ENCODE peak calls at places on chromosomes 6 and 20, in four cellular contexts. One of them, this sample, is unnamed.

GRCh38 chr20:38165089-38165965 is at the start of gene TGM2:
- DNase-seq in HepG2: peak
- DNase-seq in A549: peak
- DNase-seq in K562: peak
- DNase-seq in this sample: no peak

GRCh38 chr6:49535795-49536194 is 14.7 kb upstream of the C6orf141 start:
- DNase-seq in HepG2: no peak
- DNase-seq in A549: no peak
- DNase-seq in K562: no peak
- DNase-seq in this sample: no peak

GRCh38 chr6:168675933-168676551 is 235.1 kb downstream of the SMOC2 start:
- DNase-seq in HepG2: no peak
- DNase-seq in A549: no peak
- DNase-seq in K562: no peak
- DNase-seq in this sample: peak

GRCh38 chr6:75084872-75085381 is 120.9 kb downstream of the COL12A1 start:
- DNase-seq in HepG2: peak
- DNase-seq in A549: no peak
- DNase-seq in K562: no peak
- DNase-seq in this sample: no peak

GRCh38 chr6:156647440-156647839 is 129.7 kb upstream of the ARID1B start:
- DNase-seq in HepG2: no peak
- DNase-seq in A549: no peak
- DNase-seq in K562: no peak
- DNase-seq in this sample: no peak

GRCh38 chr6:11200356-11200755 is 32.1 kb downstream of the NEDD9 start:
- DNase-seq in HepG2: no peak
- DNase-seq in A549: no peak
- DNase-seq in K562: no peak
- DNase-seq in this sample: no peak

GRCh38 chr6:79949235-79949634 is 1.9 kb upstream of the ELOVL4 start:
- DNase-seq in HepG2: peak
- DNase-seq in A549: peak
- DNase-seq in K562: peak
- DNase-seq in this sample: no peak

GRCh38 chr6:32847795-32848194 is 3.9 kb upstream of the PSMB8 start:
- DNase-seq in HepG2: no peak
- DNase-seq in A549: no peak
- DNase-seq in K562: no peak
- DNase-seq in this sample: no peak

GRCh38 chr6:45864651-45865050 is 151.0 kb downstream of the CLIC5 start:
- DNase-seq in HepG2: no peak
- DNase-seq in A549: no peak
- DNase-seq in K562: no peak
- DNase-seq in this sample: no peak
- TF ChIP-seq RNF2 in HepG2: no peak
- TF ChIP-seq RNF2 in A549: no peak
- TF ChIP-seq RNF2 in K562: no peak
- TF ChIP-seq RNF2 in this sample: no peak

GRCh38 chr20:58017237-58017969 is 211.1 kb downstream of the ANKRD60 start:
- DNase-seq in HepG2: peak
- DNase-seq in A549: peak
- DNase-seq in K562: no peak
- DNase-seq in this sample: no peak
- TF ChIP-seq RNF2 in HepG2: no peak
- TF ChIP-seq RNF2 in A549: no peak
- TF ChIP-seq RNF2 in K562: no peak
- TF ChIP-seq RNF2 in this sample: no peak

GRCh38 chr6:138415125-138415524 is 11.1 kb downstream of the HEBP2 start:
- DNase-seq in HepG2: no peak
- DNase-seq in A549: no peak
- DNase-seq in K562: no peak
- DNase-seq in this sample: no peak

GRCh38 chr6:138406443-138406842 is 2.4 kb downstream of the HEBP2 start:
- DNase-seq in HepG2: no peak
- DNase-seq in A549: no peak
- DNase-seq in K562: no peak
- DNase-seq in this sample: no peak

GRCh38 chr6:138405816-138406403 is 1.9 kb downstream of the HEBP2 start:
- DNase-seq in HepG2: no peak
- DNase-seq in A549: no peak
- DNase-seq in K562: no peak
- DNase-seq in this sample: no peak

GRCh38 chr6:138410972-138411667 is 7.1 kb downstream of the HEBP2 start:
- DNase-seq in HepG2: no peak
- DNase-seq in A549: no peak
- DNase-seq in K562: no peak
- DNase-seq in this sample: no peak

DNA sequence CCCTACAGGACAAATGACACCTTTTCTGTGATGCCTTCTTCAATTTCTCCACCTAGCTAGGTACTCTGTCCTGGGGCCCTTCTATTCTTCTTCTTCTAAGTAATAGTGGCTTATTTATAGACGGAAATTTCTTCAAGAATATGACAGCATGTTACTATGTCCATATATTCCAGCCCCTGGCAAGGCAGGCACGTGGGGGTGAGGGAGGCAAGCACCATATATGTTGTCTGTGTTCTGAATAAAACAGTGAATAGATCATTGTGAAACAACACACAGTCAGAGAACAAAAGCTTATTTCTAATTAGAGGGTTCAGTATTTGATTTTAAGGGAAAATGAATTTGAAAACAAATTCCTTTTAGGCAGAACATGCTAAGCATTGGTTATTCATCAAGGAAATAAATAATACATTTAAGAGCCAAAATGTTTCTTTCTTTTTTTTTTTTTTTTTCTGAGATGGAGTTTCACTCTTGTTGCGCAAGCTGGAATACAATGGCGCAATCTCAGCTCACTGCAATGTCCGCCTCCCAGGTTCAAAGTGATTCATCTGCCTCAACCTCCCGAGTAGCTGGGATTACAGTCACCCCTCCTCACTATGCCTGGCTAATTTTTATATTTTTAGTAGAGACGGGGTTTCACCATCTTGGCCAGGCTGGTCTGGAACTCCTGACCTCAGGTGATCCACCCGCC is 6.2 kb downstream of the HEBP2 start:
- DNase-seq in HepG2: no peak
- DNase-seq in A549: no peak
- DNase-seq in K562: no peak
- DNase-seq in this sample: peak
- TF ChIP-seq RNF2 in HepG2: no peak
- TF ChIP-seq RNF2 in A549: no peak
- TF ChIP-seq RNF2 in K562: no peak
- TF ChIP-seq RNF2 in this sample: no peak

GRCh38 chr20:59157064-59157463 is 6.6 kb upstream of the ZNF831 start:
- DNase-seq in HepG2: no peak
- DNase-seq in A549: no peak
- DNase-seq in K562: no peak
- DNase-seq in this sample: no peak

GRCh38 chr20:59159091-59159821 is 4.4 kb upstream of the ZNF831 start:
- DNase-seq in HepG2: no peak
- DNase-seq in A549: no peak
- DNase-seq in K562: peak
- DNase-seq in this sample: peak

GRCh38 chr20:59159822-59160740 is 3.5 kb upstream of the ZNF831 start:
- DNase-seq in HepG2: no peak
- DNase-seq in A549: no peak
- DNase-seq in K562: no peak
- DNase-seq in this sample: no peak

GRCh38 chr20:59157961-59158541 is 5.6 kb upstream of the ZNF831 start:
- DNase-seq in HepG2: no peak
- DNase-seq in A549: no peak
- DNase-seq in K562: no peak
- DNase-seq in this sample: no peak

DNA sequence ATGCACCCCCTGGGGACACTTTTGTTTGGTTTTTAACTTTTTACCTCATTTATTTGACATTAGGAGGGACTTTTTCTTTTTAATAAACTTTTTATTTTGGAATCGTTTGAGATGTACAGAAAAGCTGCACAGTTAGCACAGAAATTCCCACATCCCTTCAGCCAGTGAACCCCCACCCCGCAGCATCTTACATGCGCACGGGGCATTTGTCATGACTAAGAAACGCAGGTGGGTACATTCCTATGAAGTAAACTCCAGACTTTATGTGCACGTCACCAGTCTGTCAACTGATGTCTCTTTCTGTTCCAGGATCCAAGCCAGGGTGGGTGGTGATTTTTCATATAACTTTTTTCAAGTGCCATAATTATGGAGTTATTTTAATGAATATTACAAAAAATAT is 4.9 kb upstream of the ZNF831 start:
- DNase-seq in HepG2: no peak
- DNase-seq in A549: no peak
- DNase-seq in K562: no peak
- DNase-seq in this sample: no peak
- TF ChIP-seq RNF2 in HepG2: no peak
- TF ChIP-seq RNF2 in A549: no peak
- TF ChIP-seq RNF2 in K562: no peak
- TF ChIP-seq RNF2 in this sample: no peak

DNA sequence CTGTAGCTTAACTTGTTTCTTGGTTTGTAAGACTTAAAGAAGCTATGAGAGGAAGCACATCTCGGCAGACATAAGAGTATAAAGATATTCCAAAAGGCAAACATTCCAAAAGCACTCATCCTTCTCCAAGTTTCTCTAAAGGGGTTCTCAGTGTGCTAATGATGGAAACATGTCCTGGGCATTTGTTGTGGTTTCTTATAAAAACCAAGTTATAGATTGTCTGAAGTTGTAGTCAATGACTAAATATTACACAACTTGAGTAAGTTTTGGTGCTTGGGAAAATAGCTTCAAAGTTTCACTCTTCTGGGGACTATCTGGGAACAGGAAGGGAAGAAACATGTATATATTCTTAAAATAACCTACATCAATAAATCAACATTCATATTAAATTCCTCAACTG is 128.3 kb upstream of the TBX18 start:
- DNase-seq in HepG2: no peak
- DNase-seq in A549: no peak
- DNase-seq in K562: no peak
- DNase-seq in this sample: no peak
- TF ChIP-seq RNF2 in HepG2: no peak
- TF ChIP-seq RNF2 in A549: no peak
- TF ChIP-seq RNF2 in K562: no peak
- TF ChIP-seq RNF2 in this sample: no peak

GRCh38 chr6:7730003-7730402 is 4.1 kb downstream of the BMP6 start:
- DNase-seq in HepG2: no peak
- DNase-seq in A549: no peak
- DNase-seq in K562: no peak
- DNase-seq in this sample: no peak

GRCh38 chr6:7730411-7730810 is 4.5 kb downstream of the BMP6 start:
- DNase-seq in HepG2: no peak
- DNase-seq in A549: no peak
- DNase-seq in K562: no peak
- DNase-seq in this sample: no peak

GRCh38 chr6:7731289-7731688 is 5.4 kb downstream of the BMP6 start:
- DNase-seq in HepG2: no peak
- DNase-seq in A549: no peak
- DNase-seq in K562: no peak
- DNase-seq in this sample: no peak

GRCh38 chr6:7732219-7732618 is 6.3 kb downstream of the BMP6 start:
- DNase-seq in HepG2: no peak
- DNase-seq in A549: no peak
- DNase-seq in K562: no peak
- DNase-seq in this sample: no peak

GRCh38 chr6:7730852-7731251 is 5.0 kb downstream of the BMP6 start:
- DNase-seq in HepG2: peak
- DNase-seq in A549: peak
- DNase-seq in K562: no peak
- DNase-seq in this sample: no peak
- TF ChIP-seq RNF2 in HepG2: no peak
- TF ChIP-seq RNF2 in A549: no peak
- TF ChIP-seq RNF2 in K562: no peak
- TF ChIP-seq RNF2 in this sample: no peak

GRCh38 chr6:130575971-130576370 is 210.2 kb downstream of the TMEM200A start:
- DNase-seq in HepG2: peak
- DNase-seq in A549: no peak
- DNase-seq in K562: no peak
- DNase-seq in this sample: no peak

GRCh38 chr6:130577178-130577919 is 211.5 kb downstream of the TMEM200A start:
- DNase-seq in HepG2: no peak
- DNase-seq in A549: no peak
- DNase-seq in K562: no peak
- DNase-seq in this sample: no peak

GRCh38 chr6:130575557-130575956 is 209.7 kb downstream of the TMEM200A start:
- DNase-seq in HepG2: no peak
- DNase-seq in A549: no peak
- DNase-seq in K562: no peak
- DNase-seq in this sample: no peak

GRCh38 chr6:130578713-130579112 is 212.9 kb downstream of the TMEM200A start:
- DNase-seq in HepG2: no peak
- DNase-seq in A549: no peak
- DNase-seq in K562: no peak
- DNase-seq in this sample: no peak

GRCh38 chr6:130574146-130574545 is 208.3 kb downstream of the TMEM200A start:
- DNase-seq in HepG2: no peak
- DNase-seq in A549: no peak
- DNase-seq in K562: no peak
- DNase-seq in this sample: no peak
- TF ChIP-seq RNF2 in HepG2: no peak
- TF ChIP-seq RNF2 in A549: no peak
- TF ChIP-seq RNF2 in K562: no peak
- TF ChIP-seq RNF2 in this sample: no peak

GRCh38 chr6:119346914-119347313 is 2.6 kb downstream of the MAN1A1 start:
- DNase-seq in HepG2: no peak
- DNase-seq in A549: no peak
- DNase-seq in K562: no peak
- DNase-seq in this sample: no peak
- TF ChIP-seq RNF2 in HepG2: no peak
- TF ChIP-seq RNF2 in A549: no peak
- TF ChIP-seq RNF2 in K562: no peak
- TF ChIP-seq RNF2 in this sample: no peak

This sample was measured in H1.